ENCODE peak calls at places on chromosomes 11 and 22, in five cellular contexts. K is fibroblast of lung; O is naive thymus-derived CD8-positive, alpha-beta T cell; Q is Peyer's patch; F is epithelial cell of esophagus. H is an unnamed sample.

GRCh38 chr11:60699282-60699681 is at the start of gene MS4A8:
- DNase-seq in K (no peak), O (no peak), Q (peak), F (no peak), H (no peak)

GRCh38 chr22:23835773-23836144 is 3.0 kb downstream of the DERL3 start:
- DNase-seq in K (no peak), O (no peak), Q (peak), F (no peak), H (no peak)

GRCh38 chr22:40178417-40179409 is 988 bp downstream of the TNRC6B start:
- DNase-seq in K (peak), O (peak), Q (peak), F (peak), H (peak)

GRCh38 chr11:46452918-46453517 is 61.4 kb upstream of the CHRM4 start:
- DNase-seq in K (no peak), O (no peak), Q (no peak), F (no peak), H (no peak)

GRCh38 chr22:23777776-23778575 is 5.3 kb downstream of the MMP11 start:
- DNase-seq in K (no peak), O (no peak), Q (no peak), F (no peak), H (no peak)

GRCh38 chr11:127567237-127567932 is 566.8 kb upstream of the KIRREL3 start:
- DNase-seq in K (no peak), O (no peak), Q (no peak), F (no peak), H (no peak)

GRCh38 chr22:46233231-46233630 is 16.9 kb downstream of the CDPF1 start:
- DNase-seq in K (peak), O (no peak), Q (no peak), F (peak), H (no peak)

GRCh38 chr22:31861226-31861840 is 83.0 kb upstream of the YWHAH start:
- DNase-seq in K (no peak), O (no peak), Q (no peak), F (peak), H (peak)

GRCh38 chr11:64209563-64209843 is 3.0 kb downstream of the FERMT3 start:
- DNase-seq in K (no peak), O (no peak), Q (no peak), F (no peak), H (no peak)

GRCh38 chr11:19753451-19754041 is 40.9 kb downstream of the NAV2 start:
- DNase-seq in K (peak), O (no peak), Q (no peak), F (peak), H (no peak)

GRCh38 chr22:36439481-36440271 is 41.8 kb downstream of the TXN2 start:
- DNase-seq in K (peak), O (no peak), Q (peak), F (peak), H (no peak)

GRCh38 chr11:77324508-77324907 is 23.0 kb upstream of the GDPD4 start:
- DNase-seq in K (no peak), O (no peak), Q (no peak), F (no peak), H (no peak)

GRCh38 chr11:94469416-94469815 is 24.2 kb downstream of the MRE11 start:
- DNase-seq in K (no peak), O (no peak), Q (no peak), F (no peak), H (no peak)

GRCh38 chr11:133070053-133070713 is 462.1 kb downstream of the OPCML start:
- DNase-seq in K (no peak), O (no peak), Q (no peak), F (no peak), H (no peak)

GRCh38 chr11:11334607-11335006 is 18.4 kb downstream of the CSNK2A3 start:
- DNase-seq in K (no peak), O (no peak), Q (no peak), F (no peak), H (no peak)

GRCh38 chr11:42234381-42235035 is 775.1 kb upstream of the LRRC4C start:
- DNase-seq in K (peak), O (no peak), Q (no peak), F (no peak), H (no peak)

GRCh38 chr22:20118572-20119020 is 1.6 kb upstream of the TRMT2A start:
- DNase-seq in K (no peak), O (no peak), Q (no peak), F (no peak), H (no peak)

GRCh38 chr11:44842219-44842618 is 108.5 kb downstream of the TP53I11 start:
- DNase-seq in K (peak), O (no peak), Q (no peak), F (no peak), H (no peak)

GRCh38 chr22:37023743-37024338 is 4.3 kb downstream of the MPST start:
- DNase-seq in K (no peak), O (no peak), Q (peak), F (no peak), H (no peak)

GRCh38 chr22:47457509-47458300 is 695.3 kb downstream of the TBC1D22A start:
- DNase-seq in K (no peak), O (no peak), Q (no peak), F (no peak), H (no peak)

GRCh38 chr11:134004406-134005197 is 47.8 kb upstream of the IGSF9B start:
- DNase-seq in K (no peak), O (no peak), Q (no peak), F (no peak), H (no peak)

GRCh38 chr22:47299879-47300697 is 537.6 kb downstream of the TBC1D22A start:
- DNase-seq in K (no peak), O (no peak), Q (no peak), F (no peak), H (no peak)

GRCh38 chr11:132942611-132943324 is 589.5 kb downstream of the OPCML start:
- DNase-seq in K (no peak), O (no peak), Q (no peak), F (no peak), H (no peak)

GRCh38 chr11:46279393-46280099 is 2.1 kb downstream of the CREB3L1 start:
- DNase-seq in K (peak), O (no peak), Q (peak), F (no peak), H (no peak)